ENCODE peak calls at places on chromosomes 6 and 20, in four cellular contexts. O is HepG2, K is A549, C is K562. J is an unnamed sample.

GRCh38 chr6:52839124-52840055 is 1.2 kb downstream of the GSTA5 start:
- DNase-seq in C (peak; percentile 76), K (peak; percentile 52), O (peak; percentile 79), J (peak; percentile 80)

GRCh38 chr6:3798211-3798909 is 46.8 kb upstream of the PXDC1 start:
- DNase-seq in K (no peak), O (no peak), C (no peak), J (no peak)

GRCh38 chr20:49846206-49846807 is 33.7 kb downstream of the SLC9A8 start:
- DNase-seq in C (peak; percentile 56), K (peak; percentile 47), O (peak; percentile 73), J (peak; percentile 39)

GRCh38 chr20:50283922-50284810 is 93.5 kb downstream of the CEBPB start:
- DNase-seq in O (peak; percentile 58), K (peak; percentile 61), C (peak; percentile 50), J (no peak)

GRCh38 chr6:27290065-27290849 is 21.8 kb downstream of the POM121L2 start:
- DNase-seq in K (no peak), C (peak; percentile 73), O (peak; percentile 34), J (peak; percentile 53)

GRCh38 chr20:15918631-15919030 is 654.6 kb downstream of the KIF16B start:
- DNase-seq in C (no peak), K (no peak), O (no peak), J (no peak)

GRCh38 chr6:147741419-147741818 is 232.9 kb downstream of the SAMD5 start:
- DNase-seq in K (no peak), O (no peak), C (no peak), J (no peak)

GRCh38 chr20:53071833-53072232 is 99.7 kb downstream of the TSHZ2 start:
- DNase-seq in O (no peak), K (no peak), C (no peak), J (no peak)

GRCh38 chr6:75204959-75205775 is 686 bp downstream of the COL12A1 start:
- DNase-seq in C (no peak), O (no peak), K (peak; percentile 22), J (peak; percentile 52)

GRCh38 chr6:155333414-155333813 is 19.1 kb upstream of the TFB1M start:
- DNase-seq in C (no peak), K (no peak), O (no peak), J (no peak)

GRCh38 chr20:18585134-18585533 is 2.7 kb upstream of the DTD1 start:
- DNase-seq in C (no peak), K (no peak), O (peak; percentile 86), J (peak; percentile 31)

GRCh38 chr6:24933266-24933665 is 2.5 kb downstream of the RIPOR2 start:
- DNase-seq in O (no peak), K (no peak), C (no peak), J (no peak)

GRCh38 chr20:52025938-52026337 is 165.6 kb downstream of the ZFP64 start:
- DNase-seq in C (no peak), K (no peak), O (peak; percentile 79), J (no peak)

GRCh38 chr6:37280162-37280895 is 22.4 kb upstream of the TMEM217 start:
- DNase-seq in K (no peak), C (no peak), O (no peak), J (no peak)

GRCh38 chr6:40688214-40688761 is 101.1 kb upstream of the LRFN2 start:
- DNase-seq in O (no peak), C (no peak), K (no peak), J (no peak)

GRCh38 chr6:72787521-72788031 is 165.7 kb downstream of the KCNQ5 start:
- DNase-seq in O (no peak), C (no peak), K (peak; percentile 7), J (no peak)

GRCh38 chr20:32113861-32114260 is 4.3 kb downstream of the TM9SF4 start:
- DNase-seq in C (no peak), K (no peak), O (no peak), J (no peak)

GRCh38 chr6:11374036-11375010 is 141.9 kb upstream of the NEDD9 start:
- DNase-seq in O (peak; percentile 70), C (no peak), K (no peak), J (no peak)

GRCh38 chr6:157893238-157893637 is 70.2 kb downstream of the SNX9 start:
- DNase-seq in K (no peak), C (no peak), O (no peak), J (no peak)

GRCh38 chr6:69789573-69789972 is 7.2 kb downstream of the LMBRD1 start:
- DNase-seq in C (no peak), O (no peak), K (no peak), J (no peak)

GRCh38 chr6:69795469-69796080 is 1.2 kb downstream of the LMBRD1 start:
- DNase-seq in K (no peak), C (no peak), O (no peak), J (no peak)

GRCh38 chr6:69792292-69792691 is 4.5 kb downstream of the LMBRD1 start:
- DNase-seq in C (no peak), K (no peak), O (no peak), J (no peak)

GRCh38 chr6:69790629-69791028 is 6.2 kb downstream of the LMBRD1 start:
- DNase-seq in O (no peak), K (no peak), C (no peak), J (no peak)

DNA sequence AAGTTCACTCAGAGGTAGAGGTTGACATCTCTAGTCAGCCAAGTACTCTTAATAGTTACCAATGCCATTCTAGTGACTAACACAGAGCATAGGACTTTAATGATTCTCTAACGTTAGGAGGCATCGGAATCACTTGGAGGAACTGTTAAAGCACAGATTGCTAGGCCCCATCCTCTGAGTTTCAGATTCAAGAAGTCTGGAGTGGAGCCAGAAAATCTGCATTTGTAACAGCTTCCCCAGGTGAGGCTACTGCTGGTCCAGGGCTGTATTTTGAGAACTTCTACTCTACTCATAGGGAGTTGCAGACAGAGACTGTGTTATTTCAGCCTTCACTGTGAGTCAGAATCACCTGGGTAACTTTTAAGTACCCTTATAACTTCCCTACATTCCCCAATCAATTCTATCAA is 5.7 kb downstream of the LMBRD1 start:
- DNase-seq in O (no peak), C (no peak), K (no peak), J (no peak)
- TF ChIP-seq HMGXB4 in O (no peak), C (no peak), K (no peak), J (no peak)

GRCh38 chr20:11796041-11796440 is 121.7 kb upstream of the BTBD3 start:
- DNase-seq in C (no peak), O (no peak), K (no peak), J (no peak)
- TF ChIP-seq HMGXB4 in C (no peak), O (no peak), K (no peak), J (no peak)

DNA sequence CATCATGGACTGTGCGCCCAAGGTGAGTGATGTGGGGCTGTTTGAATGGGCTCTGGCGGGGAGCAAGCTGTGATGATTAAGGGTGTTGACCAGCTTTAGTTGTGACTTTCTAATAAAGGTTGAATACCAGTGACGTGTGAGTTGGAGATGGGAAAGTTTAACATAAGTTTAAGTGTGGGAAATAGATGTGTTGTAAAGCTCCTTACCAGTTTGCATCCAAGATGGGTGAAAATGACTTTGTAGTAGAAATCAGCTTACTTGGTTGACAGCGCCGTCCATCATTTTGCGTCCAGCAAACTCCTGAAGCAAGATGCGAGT is 372 bp downstream of the CASS4 start:
- DNase-seq in O (no peak), K (no peak), C (no peak), J (no peak)
- TF ChIP-seq HMGXB4 in O (no peak), K (no peak), C (no peak), J (no peak)

DNA sequence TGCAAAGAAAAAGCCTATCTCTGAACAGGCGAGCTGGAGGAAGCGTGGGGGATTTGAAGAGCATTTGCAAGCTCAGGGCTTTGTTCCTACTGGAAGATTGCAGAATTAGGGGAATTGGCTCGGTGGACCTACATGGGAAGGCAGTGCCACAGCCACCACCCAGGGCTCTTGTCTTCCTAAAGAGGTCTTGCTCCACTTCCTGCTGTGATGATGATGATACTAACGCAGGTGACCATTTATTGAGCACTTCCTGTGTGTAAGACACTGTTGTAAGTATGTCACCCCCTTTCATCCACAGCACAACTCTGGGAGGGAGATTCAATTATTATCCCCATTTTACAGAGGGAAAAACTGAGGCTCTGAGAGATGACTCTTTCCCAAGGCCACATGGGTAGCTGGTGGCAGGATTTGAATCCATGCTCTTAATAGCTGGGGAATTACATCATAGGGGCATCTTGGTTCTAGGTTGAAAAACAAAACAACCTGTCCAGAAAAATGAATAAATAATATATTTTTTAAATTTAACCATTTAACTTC is 41.2 kb downstream of the BMP7 start:
- DNase-seq in O (no peak), C (no peak), K (no peak), J (no peak)
- TF ChIP-seq HMGXB4 in O (no peak), C (no peak), K (no peak), J (no peak)

DNA sequence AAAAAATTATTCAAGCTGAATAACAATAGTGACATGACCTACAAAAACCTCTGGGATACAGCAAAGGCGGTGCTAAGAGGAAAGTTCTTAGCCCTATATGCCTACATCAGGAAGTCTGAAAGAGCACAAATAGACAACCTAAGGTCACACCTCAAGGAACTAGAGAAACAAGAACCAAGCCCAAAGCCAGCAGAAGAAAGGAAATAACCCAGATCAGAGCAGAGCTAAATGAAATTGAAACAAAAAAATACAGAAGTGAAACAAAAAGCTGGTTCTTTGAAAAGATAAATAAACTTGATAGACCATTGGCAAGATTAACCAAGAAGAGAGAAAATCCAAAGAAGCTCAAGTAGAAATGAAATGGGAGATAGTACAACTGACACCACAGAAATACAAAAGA is 47.6 kb upstream of the NOTCH4 start:
- DNase-seq in K (no peak), O (no peak), C (no peak), J (no peak)
- TF ChIP-seq HMGXB4 in K (no peak), O (no peak), C (no peak), J (no peak)

GRCh38 chr6:133748628-133749027 is 140.3 kb upstream of the TCF21 start:
- DNase-seq in C (no peak), O (no peak), K (no peak), J (no peak)
- TF ChIP-seq HMGXB4 in C (no peak), O (no peak), K (no peak), J (no peak)

DNA sequence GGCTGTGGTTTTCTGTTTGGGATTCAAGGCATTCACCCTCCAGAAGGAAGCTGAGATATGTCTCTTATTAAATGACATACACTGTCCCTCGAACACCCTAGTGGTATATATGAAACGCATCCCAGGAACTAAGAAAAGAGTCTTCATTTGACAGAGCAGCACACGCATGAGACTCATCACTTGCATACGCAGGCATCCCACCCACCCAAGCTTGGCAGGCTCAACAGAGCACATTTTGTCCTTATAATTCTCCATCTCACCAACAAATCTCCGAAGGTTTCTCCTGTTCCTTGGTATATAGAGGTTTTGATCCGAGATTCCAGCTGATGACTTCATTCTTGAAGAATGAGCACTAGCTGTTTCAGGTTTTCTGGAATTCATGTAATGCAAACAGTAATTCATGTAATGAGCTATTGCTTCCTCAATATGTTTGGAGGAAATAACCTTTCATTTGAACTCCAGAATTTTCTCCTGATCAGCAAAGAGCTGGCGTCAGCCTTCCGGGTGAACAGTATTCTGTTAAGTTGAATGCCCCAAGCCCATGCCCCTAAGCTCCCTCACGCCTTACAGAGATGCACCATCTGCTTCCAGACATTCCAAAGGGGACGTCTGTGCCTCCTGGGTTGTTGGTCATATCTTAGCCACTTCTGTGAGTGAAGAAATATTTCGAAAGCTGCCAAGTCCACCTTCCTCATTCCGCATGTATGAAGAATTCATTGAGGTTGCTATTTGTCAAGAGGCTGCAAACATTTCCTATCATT is 66.0 kb upstream of the CDH4 start:
- DNase-seq in O (no peak), K (peak; percentile 66), C (no peak), J (no peak)
- TF ChIP-seq HMGXB4 in O (no peak), K (no peak), C (no peak), J (no peak)